ENCODE peak calls at places on chromosome 10, in eight cellular contexts. X is ecto neural progenitor cell; T is CD4-positive, alpha-beta memory T cell; R is CD4-positive, CD25-positive, alpha-beta regulatory T cell; H is Kasumi-1; V is COR-L47; K is DMS153; G is heart left ventricle. N is an unnamed sample.
A peak's percentile ranks its signal among the peaks of the same experiment; 100 is the strongest.

GRCh38 chr10:3010819-3011422 is 56.4 kb upstream of the PFKP start:
- DNase-seq in R (no peak), K (no peak), G (no peak), H (no peak), T (no peak), V (no peak), X (no peak), N (no peak)

GRCh38 chr10:111875760-111876159 is 307.8 kb downstream of the GPAM start:
- DNase-seq in R (no peak), K (no peak), V (no peak), G (no peak), T (no peak), H (no peak), X (no peak), N (no peak)

GRCh38 chr10:103695584-103696005 is 159.8 kb downstream of the SH3PXD2A start:
- DNase-seq in R (no peak), T (no peak), H (no peak), K (no peak), G (peak; percentile 61), X (no peak), V (no peak), N (no peak)

GRCh38 chr10:68550747-68551411 is 9.3 kb upstream of the TET1 start:
- DNase-seq in T (peak; percentile 55), G (peak; percentile 36), K (peak; percentile 52), R (peak; percentile 51), H (peak; percentile 97), X (no peak), V (peak; percentile 50), N (peak; percentile 76)

GRCh38 chr10:21173964-21174669 is 277.0 kb upstream of the NEBL start:
- DNase-seq in R (peak; percentile 23), G (peak; percentile 55), V (peak; percentile 65), H (peak; percentile 28), T (no peak), X (peak; percentile 77), K (peak; percentile 24), N (no peak)

GRCh38 chr10:15166325-15166724 is 2.2 kb downstream of the NMT2 start:
- DNase-seq in R (no peak), G (no peak), X (no peak), K (no peak), V (no peak), H (no peak), T (no peak), N (no peak)

GRCh38 chr10:22712246-22712958 is 2.0 kb downstream of the PIP4K2A start:
- DNase-seq in T (no peak), K (no peak), V (no peak), G (no peak), R (no peak), H (no peak), X (no peak), N (no peak)

GRCh38 chr10:35127289-35127891 is 744 bp downstream of the CREM start:
- DNase-seq in T (peak; percentile 67), H (peak; percentile 59), X (no peak), G (peak; percentile 76), K (no peak), R (peak; percentile 60), V (no peak), N (no peak)

GRCh38 chr10:75887369-75887768 is 455.9 kb downstream of the LRMDA start:
- DNase-seq in R (no peak), H (no peak), G (no peak), K (no peak), V (no peak), T (no peak), X (no peak), N (no peak)

GRCh38 chr10:6864142-6864541 is 284.1 kb upstream of the PRKCQ start:
- DNase-seq in R (no peak), V (no peak), X (no peak), T (no peak), H (no peak), G (no peak), K (no peak), N (no peak)

GRCh38 chr10:68163735-68164134 is 54.4 kb downstream of the MYPN start:
- DNase-seq in G (no peak), H (no peak), T (no peak), X (no peak), R (no peak), K (no peak), V (no peak), N (no peak)